ENCODE peak calls at places on chromosome X, in five cellular contexts. A is H9, E is colonic mucosa, S is mesendoderm, W is trophoblast cell. B is an unnamed sample.

GRCh38 chrX:135535077-135535630 is 14.7 kb downstream of the INTS6L start:
- DNase-seq in A (no peak), E (no peak), S (no peak), W (no peak), B (no peak)

GRCh38 chrX:122389005-122389404 is 795.1 kb upstream of the GRIA3 start:
- DNase-seq in A (no peak), E (no peak), S (no peak), W (no peak), B (no peak)

GRCh38 chrX:41720125-41720780 is 3.7 kb upstream of the GPR82 start:
- DNase-seq in A (no peak), E (no peak), S (no peak), W (no peak), B (peak)

GRCh38 chrX:81414630-81415029 is 212.7 kb downstream of the SH3BGRL start:
- DNase-seq in A (no peak), E (no peak), S (peak), W (no peak), B (peak)

GRCh38 chrX:17944833-17945497 is 83.9 kb upstream of the RAI2 start:
- DNase-seq in A (no peak), E (peak), S (no peak), W (no peak), B (peak)

GRCh38 chrX:16512401-16512776 is 137.6 kb upstream of the S100G start:
- DNase-seq in A (no peak), E (no peak), S (no peak), W (no peak), B (no peak)

GRCh38 chrX:67543818-67544217 is at the start of gene AR:
- DNase-seq in A (peak), E (peak), S (peak), W (peak), B (peak)

GRCh38 chrX:109934935-109935334 is 68.0 kb upstream of the TMEM164 start:
- DNase-seq in A (no peak), E (no peak), S (no peak), W (no peak), B (peak)

GRCh38 chrX:107542500-107542899 is 85.8 kb upstream of the PRPS1 start:
- DNase-seq in A (peak), E (no peak), S (peak), W (no peak), B (peak)
- H3K9ac ChIP-seq in A (no peak), E (no peak), S (no peak), W (no peak), B (no peak)

DNA sequence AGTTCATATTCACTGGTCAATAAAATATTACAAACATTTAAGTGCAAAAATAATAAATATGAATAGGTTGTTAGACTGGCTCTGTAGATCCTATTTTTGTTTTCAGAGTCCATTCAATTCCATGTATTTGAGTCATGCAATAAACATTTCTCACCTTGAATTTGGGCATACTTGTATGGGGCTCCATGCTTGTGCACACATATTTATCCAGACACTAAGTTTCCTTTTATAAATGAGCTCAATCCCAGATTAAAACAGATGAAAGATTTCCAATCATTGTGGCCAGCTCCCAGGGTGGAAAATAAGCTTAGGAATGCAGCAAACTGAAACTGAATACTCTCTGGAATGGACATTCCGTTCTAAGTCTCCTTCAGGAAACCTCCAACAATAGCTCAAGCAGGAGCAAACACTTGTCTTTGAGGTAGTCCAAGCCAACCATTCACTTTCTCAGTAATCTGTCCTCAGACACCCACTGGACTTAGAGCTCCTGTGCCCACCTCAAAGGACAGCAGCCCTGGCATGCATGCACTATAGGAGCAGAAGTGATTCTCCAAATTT is 16.4 kb downstream of the DMD start:
- DNase-seq in A (no peak), E (no peak), S (peak), W (no peak), B (no peak)
- H3K9ac ChIP-seq in A (no peak), E (no peak), S (no peak), W (no peak), B (peak)

GRCh38 chrX:8341814-8342590 is 122.6 kb upstream of the VCX3B start:
- DNase-seq in A (no peak), E (no peak), S (no peak), W (no peak), B (no peak)

GRCh38 chrX:8349816-8350544 is 114.7 kb upstream of the VCX3B start:
- DNase-seq in A (no peak), E (no peak), S (no peak), W (no peak), B (no peak)

GRCh38 chrX:8346060-8346459 is 118.6 kb upstream of the VCX3B start:
- DNase-seq in A (no peak), E (no peak), S (no peak), W (no peak), B (no peak)

DNA sequence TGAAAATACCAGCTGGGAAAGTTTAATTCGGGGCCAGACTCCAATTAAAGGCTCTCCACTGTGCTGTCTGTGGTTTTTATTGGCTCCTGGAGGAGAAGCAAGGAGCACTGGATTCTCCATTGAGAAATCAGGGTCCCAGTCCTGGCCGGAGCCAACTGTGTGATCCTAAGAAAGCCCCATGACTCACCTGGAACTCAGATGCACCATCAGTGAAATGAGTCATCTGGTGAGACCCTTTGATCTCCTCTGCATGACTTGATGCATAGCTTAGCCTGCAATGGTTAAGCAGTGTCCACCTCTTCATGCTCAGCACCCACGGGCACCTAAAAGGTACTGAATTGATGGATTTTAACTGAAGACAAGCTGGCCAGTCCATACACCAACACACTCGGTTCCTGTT is 119.2 kb upstream of the VCX3B start:
- DNase-seq in A (no peak), E (no peak), S (peak), W (peak), B (no peak)
- H3K9ac ChIP-seq in A (no peak), E (no peak), S (no peak), W (no peak), B (no peak)

GRCh38 chrX:12948495-12948894 is 26.4 kb upstream of the TMSB4X start:
- DNase-seq in A (no peak), E (no peak), S (no peak), W (no peak), B (no peak)

GRCh38 chrX:12946838-12947544 is 27.9 kb upstream of the TMSB4X start:
- DNase-seq in A (peak), E (peak), S (peak), W (peak), B (peak)

GRCh38 chrX:12946406-12946805 is 28.5 kb upstream of the TMSB4X start:
- DNase-seq in A (no peak), E (no peak), S (peak), W (no peak), B (no peak)

GRCh38 chrX:12949205-12949926 is 25.5 kb upstream of the TMSB4X start:
- DNase-seq in A (no peak), E (no peak), S (no peak), W (no peak), B (peak)

DNA sequence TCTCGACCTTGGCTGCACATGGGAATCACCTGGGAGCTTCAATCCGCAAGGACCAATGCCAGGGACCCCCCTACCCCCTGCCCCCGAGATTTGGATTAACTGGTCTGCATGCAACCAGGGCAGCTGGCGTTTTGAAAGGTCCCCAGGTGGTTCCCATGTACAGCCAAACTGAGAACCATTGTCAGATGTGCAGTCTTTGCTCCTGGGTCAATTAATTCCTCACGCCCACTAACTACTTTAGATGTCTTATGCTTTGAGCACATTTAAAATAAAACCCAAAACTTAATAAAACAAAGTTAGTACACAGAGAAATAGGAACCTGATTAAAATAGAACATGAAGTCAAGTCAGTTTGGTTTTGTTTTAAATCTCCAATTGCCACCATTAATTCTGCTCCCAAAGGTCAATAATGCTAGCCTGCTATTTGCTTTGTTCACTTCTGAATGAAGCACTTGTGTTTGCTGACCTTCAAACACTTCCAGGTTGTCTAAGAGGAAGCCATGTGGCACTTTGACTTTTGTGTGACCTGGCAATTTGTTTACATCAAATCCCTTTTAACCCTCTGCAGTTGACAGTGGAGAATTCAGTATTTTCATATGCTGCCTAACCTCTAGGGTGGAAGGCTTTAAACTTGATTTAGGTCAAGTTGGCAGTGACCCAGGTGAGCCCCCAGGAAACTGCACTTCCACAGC is 27.2 kb upstream of the TMSB4X start:
- DNase-seq in A (no peak), E (no peak), S (no peak), W (no peak), B (no peak)
- H3K9ac ChIP-seq in A (no peak), E (peak), S (peak), W (no peak), B (no peak)